ENCODE peak calls at places on chromosomes 6 and 20, in five cellular contexts. P is tibial nerve, M is right lobe of liver, E is upper lobe of left lung, Z is IMR-90. B is an unnamed sample. For H3K27me3, the result is how much of the 10 kb centered on the place peaks cover.

GRCh38 chr6:116223355-116223754 is 30.5 kb downstream of the TSPYL4 start:
- DNase-seq in P (no peak), M (no peak), E (no peak), Z (no peak), B (no peak)

GRCh38 chr6:167713088-167713475 is 113.6 kb upstream of the AFDN start:
- DNase-seq in P (no peak), M (no peak), E (no peak), Z (no peak), B (no peak)

GRCh38 chr20:8721098-8721497 is 347.8 kb upstream of the PLCB4 start:
- DNase-seq in P (peak), M (peak), E (no peak), Z (peak), B (peak)

GRCh38 chr20:41141153-41141815 is 3.9 kb downstream of the PLCG1 start:
- DNase-seq in P (peak), M (no peak), E (peak), Z (peak), B (no peak)

GRCh38 chr20:43691928-43692524 is 25.1 kb downstream of the MYBL2 start:
- DNase-seq in P (peak), M (peak), E (no peak), Z (peak), B (no peak)

GRCh38 chr6:137025786-137026730 is 18.7 kb downstream of the IL20RA start:
- DNase-seq in P (no peak), M (no peak), E (no peak), Z (no peak), B (no peak)

GRCh38 chr6:25354078-25354940 is 75.1 kb downstream of the CARMIL1 start:
- DNase-seq in P (no peak), M (no peak), E (no peak), Z (peak), B (no peak)

GRCh38 chr6:145567853-145568252 is 167.5 kb downstream of the EPM2A start:
- DNase-seq in P (no peak), M (no peak), E (no peak), Z (no peak), B (no peak)

GRCh38 chr6:79267128-79267527 is 32.6 kb upstream of the HMGN3 start:
- DNase-seq in P (no peak), M (no peak), E (no peak), Z (no peak), B (no peak)

GRCh38 chr6:47737406-47737805 is 39.0 kb downstream of the ADGRF4 start:
- DNase-seq in P (no peak), M (no peak), E (no peak), Z (no peak), B (no peak)

GRCh38 chr6:24796616-24797290 is 2.0 kb downstream of the ARMH2 start:
- DNase-seq in P (no peak), M (no peak), E (no peak), Z (no peak), B (no peak)

GRCh38 chr6:6684365-6684833 is 95.9 kb downstream of the LY86 start:
- DNase-seq in P (no peak), M (peak), E (no peak), Z (no peak), B (no peak)

GRCh38 chr6:71299541-71300470 is 11.2 kb downstream of the OGFRL1 start:
- DNase-seq in P (no peak), M (no peak), E (no peak), Z (peak), B (no peak)

GRCh38 chr20:48070961-48071645 is 285.8 kb upstream of the SULF2 start:
- DNase-seq in P (peak), M (no peak), E (no peak), Z (no peak), B (peak)

GRCh38 chr6:168725821-168726220 is 284.8 kb downstream of the SMOC2 start:
- DNase-seq in P (no peak), M (no peak), E (no peak), Z (no peak), B (no peak)

GRCh38 chr6:25193865-25194679 is 85.1 kb upstream of the CARMIL1 start:
- DNase-seq in P (no peak), M (no peak), E (no peak), Z (no peak), B (no peak)

GRCh38 chr20:4047614-4048013 is 32.3 kb upstream of the RNF24 start:
- DNase-seq in P (no peak), M (peak), E (no peak), Z (no peak), B (no peak)

GRCh38 chr6:52712136-52712535 is 41.2 kb downstream of the TMEM14A start:
- DNase-seq in P (no peak), M (no peak), E (no peak), Z (peak), B (no peak)

GRCh38 chr6:139982652-139983051 is 608.2 kb upstream of the CITED2 start:
- DNase-seq in P (no peak), M (no peak), E (no peak), Z (peak), B (no peak)

GRCh38 chr6:137910843-137911456 is 43.9 kb downstream of the TNFAIP3 start:
- DNase-seq in P (no peak), M (no peak), E (no peak), Z (no peak), B (no peak)

GRCh38 chr6:4583026-4583425 is 193.2 kb upstream of the CDYL start:
- DNase-seq in P (no peak), M (no peak), E (no peak), Z (no peak), B (no peak)

GRCh38 chr20:42492998-42493397 is 696.7 kb downstream of the PTPRT start:
- DNase-seq in P (no peak), M (no peak), E (no peak), Z (no peak), B (no peak)

GRCh38 chr20:13857304-13857703 is 72.5 kb downstream of the NDUFAF5 start:
- DNase-seq in P (no peak), M (peak), E (peak), Z (no peak), B (peak)

DNA sequence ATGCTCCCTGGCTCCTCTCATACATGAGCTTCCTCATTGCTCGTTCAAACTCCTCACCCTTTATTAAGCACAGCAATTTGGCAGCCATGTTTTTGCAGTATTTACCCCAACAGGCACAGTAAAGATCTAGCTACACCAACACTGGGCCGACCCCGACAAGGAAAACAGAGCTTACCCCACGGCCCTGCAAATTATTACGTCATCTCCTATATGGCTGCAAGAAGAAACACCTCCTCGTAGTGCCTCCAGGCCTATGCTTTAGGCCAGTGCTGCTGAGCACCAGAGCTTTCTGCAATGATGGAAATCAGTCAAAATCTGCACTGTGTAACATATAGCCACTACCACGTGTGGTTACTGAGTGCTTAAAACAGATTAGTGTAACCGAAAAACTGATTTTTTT is 26.7 kb downstream of the TMC2 start:
- DNase-seq in P (no peak), M (no peak), E (no peak), Z (no peak), B (no peak)
- H3K27me3 ChIP-seq in P (under half), M (under half), E (under half), Z (under half), B (under half)

GRCh38 chr6:37557645-37558114 is 58.0 kb upstream of the CCDC167 start:
- DNase-seq in P (no peak), M (no peak), E (no peak), Z (no peak), B (no peak)

GRCh38 chr6:37554480-37554819 is 54.8 kb upstream of the CCDC167 start:
- DNase-seq in P (no peak), M (no peak), E (no peak), Z (peak), B (no peak)

GRCh38 chr6:37552267-37552666 is 52.6 kb upstream of the CCDC167 start:
- DNase-seq in P (no peak), M (no peak), E (no peak), Z (no peak), B (no peak)

GRCh38 chr6:37556884-37557644 is 57.4 kb upstream of the CCDC167 start:
- DNase-seq in P (no peak), M (no peak), E (no peak), Z (no peak), B (no peak)

DNA sequence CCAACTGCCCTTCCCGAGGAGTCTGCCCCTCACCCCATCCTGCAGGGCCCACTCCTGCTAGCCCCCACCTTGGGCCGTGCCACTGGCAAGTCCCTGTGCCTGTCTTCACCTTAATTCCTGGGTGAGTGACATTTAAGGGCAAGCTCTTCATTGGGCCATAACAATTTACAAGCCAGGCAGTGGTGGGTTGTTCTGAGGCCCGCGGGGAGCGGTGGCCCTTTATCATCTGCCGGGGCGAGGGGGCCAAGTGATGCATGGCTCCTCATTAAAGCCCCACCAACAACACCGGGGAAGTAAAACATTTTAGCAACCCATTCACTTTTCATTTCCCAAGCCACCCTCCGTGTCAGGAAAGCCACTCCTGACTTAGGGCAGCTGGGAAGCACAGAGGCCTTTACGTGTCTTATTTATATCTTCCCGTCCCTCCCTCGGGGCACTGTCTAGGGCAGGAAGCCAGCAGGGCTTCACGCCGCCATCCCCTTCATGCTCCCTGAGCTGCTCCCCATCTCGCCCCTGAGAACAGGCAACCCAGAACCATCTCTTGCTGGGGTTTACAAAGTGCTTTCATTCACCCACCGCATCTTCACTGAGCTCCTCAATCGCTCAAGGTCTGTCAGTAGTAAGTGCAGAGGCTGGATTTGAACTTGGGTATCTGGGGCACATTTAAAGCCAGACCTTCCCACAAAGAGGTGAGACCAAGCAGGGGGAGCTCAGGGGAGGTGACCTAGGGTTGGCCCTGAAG is 55.5 kb upstream of the CCDC167 start:
- DNase-seq in P (no peak), M (no peak), E (no peak), Z (no peak), B (no peak)
- H3K4me3 ChIP-seq in P (no peak), M (no peak), E (no peak), Z (no peak), B (no peak)

DNA sequence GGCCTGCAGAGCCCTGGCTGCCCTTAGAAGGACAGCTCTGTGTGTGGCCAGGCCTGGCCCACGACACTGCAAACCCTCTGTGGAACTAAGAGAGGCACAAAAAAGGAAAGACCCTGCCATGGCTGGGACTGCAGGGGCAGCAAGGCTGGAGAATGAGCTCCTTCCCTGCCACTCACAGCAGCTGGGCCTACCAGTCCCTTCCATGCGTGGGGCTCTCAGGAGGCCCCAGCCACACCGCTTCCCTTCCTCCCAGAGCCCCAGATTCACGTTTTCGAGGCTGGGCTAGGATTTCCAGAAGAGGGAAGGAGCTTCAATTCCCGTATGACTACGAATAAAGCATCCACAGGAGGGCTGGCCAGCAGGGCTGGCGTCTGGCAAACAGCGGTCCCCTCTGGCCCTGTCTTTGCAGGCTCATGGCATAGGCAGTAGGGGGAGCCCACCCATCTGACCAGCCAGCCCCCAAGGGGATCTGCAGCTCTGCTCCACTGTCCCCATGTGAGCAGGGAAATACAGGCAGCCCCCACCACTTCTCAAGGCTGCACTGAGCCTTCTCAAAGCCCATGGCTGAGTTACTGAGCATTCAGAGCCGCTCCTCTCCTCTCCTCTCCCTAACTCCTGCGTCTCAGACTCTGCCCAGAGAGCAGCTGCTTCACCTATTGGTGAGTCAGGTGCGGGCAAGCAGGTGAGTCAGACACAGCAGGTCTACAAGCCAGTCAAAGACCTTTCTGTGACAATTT is 53.1 kb downstream of the NINL start:
- DNase-seq in P (no peak), M (no peak), E (no peak), Z (no peak), B (no peak)
- TF ChIP-seq POLR2A in P (no peak), M (no peak), E (no peak), Z (no peak), B (no peak)

GRCh38 chr6:385614-386013 is 5.9 kb upstream of the IRF4 start:
- DNase-seq in P (no peak), M (no peak), E (no peak), Z (no peak), B (no peak)

GRCh38 chr6:381742-382461 is 9.7 kb upstream of the IRF4 start:
- DNase-seq in P (no peak), M (peak), E (peak), Z (no peak), B (no peak)

GRCh38 chr6:384898-385297 is 6.7 kb upstream of the IRF4 start:
- DNase-seq in P (no peak), M (no peak), E (no peak), Z (no peak), B (no peak)

GRCh38 chr6:380234-381218 is 11.0 kb upstream of the IRF4 start:
- DNase-seq in P (no peak), M (peak), E (peak), Z (no peak), B (no peak)

DNA sequence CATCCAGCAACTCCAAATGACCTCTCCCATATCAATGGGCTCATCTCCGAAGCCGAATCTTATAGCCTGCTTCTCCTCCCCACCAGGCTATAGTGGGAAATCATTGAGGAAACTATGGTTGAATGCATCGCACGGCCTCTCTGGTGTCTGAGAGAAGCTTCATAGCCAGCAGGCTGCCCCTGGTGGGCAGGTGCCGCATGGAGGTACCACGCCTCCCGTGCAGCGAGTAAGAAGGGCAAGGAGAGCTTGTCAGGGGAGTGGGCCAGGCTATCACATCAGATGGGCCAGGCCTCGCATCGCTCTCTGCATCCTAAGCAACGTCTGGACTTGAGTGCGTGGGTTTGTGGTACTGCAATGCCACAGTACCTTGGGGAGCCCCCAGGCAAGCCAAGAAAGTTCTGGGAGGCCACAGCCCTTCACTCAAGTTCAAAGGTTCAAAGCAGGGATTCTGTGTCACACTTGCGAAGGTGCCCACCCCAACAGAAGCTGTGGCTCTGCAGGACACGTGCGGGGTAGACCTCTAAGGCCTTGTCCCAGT is 8.6 kb upstream of the IRF4 start:
- DNase-seq in P (no peak), M (peak), E (no peak), Z (no peak), B (no peak)
- H3K27me3 ChIP-seq in P (under half), M (under half), E (under half), Z (under half), B (under half)

DNA sequence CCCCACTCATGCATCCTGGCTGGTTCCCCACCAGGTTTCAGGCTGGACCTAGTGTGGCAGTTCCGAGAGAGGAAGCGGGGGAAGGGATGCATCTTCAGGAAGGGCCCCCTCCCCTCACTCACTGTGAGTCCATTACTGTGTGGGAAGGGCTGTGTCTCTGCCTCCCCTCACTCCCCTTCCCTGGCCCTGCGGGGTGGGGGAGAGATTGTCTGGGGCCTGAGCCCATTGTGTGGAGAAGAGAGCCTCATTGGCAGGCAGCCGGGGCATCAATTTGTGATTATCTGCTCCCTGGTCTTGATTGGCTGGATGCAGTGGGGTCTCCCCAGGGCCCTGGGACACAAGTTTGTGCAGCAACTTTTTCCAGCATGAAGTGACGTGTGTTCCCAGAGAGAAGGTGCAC is 4.1 kb upstream of the MYT1 start:
- DNase-seq in P (no peak), M (no peak), E (no peak), Z (no peak), B (no peak)
- H3K4me3 ChIP-seq in P (no peak), M (no peak), E (no peak), Z (no peak), B (no peak)

GRCh38 chr20:20299904-20300303 is 68.0 kb upstream of the INSM1 start:
- DNase-seq in P (no peak), M (no peak), E (no peak), Z (no peak), B (no peak)

GRCh38 chr20:20293986-20294385 is 73.9 kb upstream of the INSM1 start:
- DNase-seq in P (no peak), M (no peak), E (no peak), Z (no peak), B (no peak)

GRCh38 chr20:20295621-20296498 is 72.0 kb upstream of the INSM1 start:
- DNase-seq in P (no peak), M (no peak), E (no peak), Z (no peak), B (no peak)

GRCh38 chr20:20297181-20297580 is 70.7 kb upstream of the INSM1 start:
- DNase-seq in P (no peak), M (no peak), E (no peak), Z (no peak), B (no peak)

GRCh38 chr20:20297752-20298151 is 70.2 kb upstream of the INSM1 start:
- DNase-seq in P (no peak), M (no peak), E (no peak), Z (no peak), B (no peak)
- TF ChIP-seq POLR2A in P (no peak), M (no peak), E (no peak), Z (no peak), B (no peak)

GRCh38 chr20:53214392-53214791 is 242.2 kb downstream of the TSHZ2 start:
- DNase-seq in P (no peak), M (no peak), E (no peak), Z (no peak), B (no peak)

GRCh38 chr20:53210931-53211330 is 238.8 kb downstream of the TSHZ2 start:
- DNase-seq in P (no peak), M (no peak), E (no peak), Z (no peak), B (no peak)

GRCh38 chr20:53212018-53212417 is 239.9 kb downstream of the TSHZ2 start:
- DNase-seq in P (no peak), M (no peak), E (no peak), Z (no peak), B (no peak)

GRCh38 chr20:53208110-53208908 is 236.2 kb downstream of the TSHZ2 start:
- DNase-seq in P (no peak), M (no peak), E (no peak), Z (no peak), B (no peak)

DNA sequence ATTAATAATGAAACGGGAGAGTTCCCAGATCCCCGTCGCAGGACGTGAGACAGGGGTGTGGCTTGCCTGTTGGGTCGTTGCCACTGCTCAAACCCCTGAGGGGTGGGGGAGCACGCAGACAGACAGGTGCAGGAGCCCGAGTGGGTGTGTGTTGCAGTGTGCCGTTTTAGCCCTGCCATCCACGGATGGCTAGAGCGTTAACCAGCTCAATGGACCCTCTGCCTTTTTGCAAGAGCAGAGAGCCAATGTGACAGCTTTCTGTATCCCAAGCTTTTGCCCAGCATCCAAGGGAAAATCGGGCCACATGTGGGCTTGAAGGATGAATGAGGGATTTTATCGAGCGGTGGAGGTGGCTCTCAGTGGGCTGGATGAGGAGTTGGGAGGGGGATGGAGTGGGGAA is 237.9 kb downstream of the TSHZ2 start:
- DNase-seq in P (no peak), M (no peak), E (peak), Z (no peak), B (no peak)
- H3K27me3 ChIP-seq in P (under half), M (under half), E (under half), Z (under half), B (under half)